ENCODE peak calls at places on chromosomes 3 and 15, in five cellular contexts. V is neuronal stem cell, W is endothelial cell of umbilical vein, T is fibroblast of lung, K is HCT116. Y is an unnamed sample.
A peak's percentile ranks its signal among the peaks of the same experiment; 100 is the strongest.

GRCh38 chr15:27805261-27806220 is 293.6 kb downstream of the OCA2 start:
- DNase-seq in V (no peak), T (no peak), K (no peak), W (no peak), Y (no peak)

GRCh38 chr3:149489060-149489690 is 14.7 kb downstream of the TM4SF4 start:
- DNase-seq in T (no peak), K (peak; percentile 39), W (peak; percentile 80), V (no peak), Y (no peak)

GRCh38 chr3:24407980-24408460 is 86.6 kb downstream of the THRB start:
- DNase-seq in K (no peak), W (no peak), T (no peak), V (no peak), Y (no peak)

GRCh38 chr15:90376789-90377188 is 11.3 kb upstream of the IQGAP1 start:
- DNase-seq in W (peak; percentile 72), K (no peak), T (no peak), V (no peak), Y (no peak)

GRCh38 chr3:51982838-51983577 is at the start of gene ACY1:
- DNase-seq in T (peak; percentile 93), W (peak; percentile 87), V (peak; percentile 87), K (peak; percentile 57), Y (peak; percentile 72)

GRCh38 chr3:84547971-84548970 is 410.5 kb upstream of the CADM2 start:
- DNase-seq in T (peak; percentile 8), W (no peak), V (peak; percentile 31), K (no peak), Y (no peak)

GRCh38 chr3:194240766-194241165 is 104.8 kb downstream of the HES1 start:
- DNase-seq in W (no peak), K (no peak), T (no peak), V (no peak), Y (no peak)

GRCh38 chr3:36496734-36497133 is 116.4 kb downstream of the STAC start:
- DNase-seq in K (no peak), V (no peak), W (no peak), T (peak; percentile 60), Y (peak; percentile 86)

GRCh38 chr3:117322866-117323265 is 613.3 kb downstream of the TUSC7 start:
- DNase-seq in K (no peak), W (peak; percentile 25), V (peak; percentile 6), T (peak; percentile 23), Y (peak; percentile 16)

GRCh38 chr3:160829486-160830009 is 73.5 kb downstream of the PPM1L start:
- DNase-seq in T (no peak), W (no peak), V (no peak), K (no peak), Y (no peak)

GRCh38 chr3:194782767-194783404 is 97.2 kb downstream of the FAM43A start:
- DNase-seq in T (no peak), V (no peak), W (no peak), K (no peak), Y (peak; percentile 75)

GRCh38 chr15:53197426-53197839 is 407.3 kb upstream of the ONECUT1 start:
- DNase-seq in K (peak; percentile 24), V (peak; percentile 81), T (peak; percentile 32), W (peak; percentile 35), Y (peak; percentile 3)

GRCh38 chr3:177182352-177182751 is 14.9 kb downstream of the TBL1XR1 start:
- DNase-seq in V (no peak), W (no peak), T (no peak), K (no peak), Y (no peak)

GRCh38 chr15:72493220-72493619 is 19.1 kb downstream of the ARIH1 start:
- DNase-seq in K (no peak), W (no peak), V (no peak), T (no peak), Y (no peak)
- H3K9ac ChIP-seq in K (no peak overlapping the region), W (no peak overlapping the region), V (no peak overlapping the region), T (no peak overlapping the region), Y (no peak overlapping the region)

DNA sequence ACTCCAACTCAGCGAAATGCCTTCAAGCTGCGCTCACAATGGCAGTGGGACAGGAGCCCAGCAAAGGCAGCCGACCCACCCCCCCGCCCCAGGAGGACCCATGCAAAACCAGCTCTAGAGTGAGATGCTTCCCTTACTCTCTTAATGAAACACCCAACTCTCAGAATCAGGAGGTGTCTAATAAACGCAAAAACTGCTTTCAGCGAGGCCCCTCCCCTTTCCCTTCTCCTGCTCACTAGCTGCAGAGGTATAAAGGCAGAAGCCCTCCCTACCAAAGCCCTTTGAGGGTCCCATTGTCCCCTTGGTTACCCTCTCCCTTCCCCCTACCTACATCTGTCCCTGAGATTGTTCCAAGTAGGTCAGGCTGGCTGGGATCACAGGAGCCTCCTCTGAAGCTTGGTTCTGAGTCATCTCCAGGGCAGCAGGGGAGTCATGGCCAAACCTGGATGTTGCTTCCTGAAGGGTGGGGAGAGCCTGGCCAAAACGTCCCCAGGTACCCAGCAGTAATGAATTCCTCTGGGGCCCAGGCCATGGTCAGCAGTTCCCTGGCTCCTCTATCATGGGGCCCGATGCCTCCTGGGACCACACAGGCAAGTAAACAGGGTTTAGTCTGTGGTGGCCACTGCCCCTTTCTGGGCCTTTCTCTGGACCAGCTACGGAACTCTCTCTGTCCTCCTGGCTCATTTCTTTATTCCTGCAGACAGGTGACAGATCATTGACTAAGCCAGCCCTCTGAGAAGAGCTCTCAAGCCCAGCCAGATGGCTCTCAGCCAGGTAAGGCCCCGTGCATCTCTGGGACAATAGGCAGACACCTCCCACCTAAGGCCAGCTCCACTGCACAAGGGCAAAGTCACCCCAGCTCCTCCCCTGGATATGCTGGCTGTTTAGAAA is 8.6 kb downstream of the KLHL25 start:
- DNase-seq in K (peak; percentile 53), V (no peak), T (no peak), W (peak; percentile 28), Y (peak; percentile 58)
- H2AFZ ChIP-seq in K (no peak overlapping the region), V (no peak overlapping the region), T (no peak overlapping the region), W (no peak overlapping the region), Y (peak overlapping the region; percentile 46)

GRCh38 chr3:195914648-195915473 is 6.5 kb upstream of the TNK2 start:
- DNase-seq in W (peak; percentile 90), K (peak; percentile 98), V (peak; percentile 92), T (peak; percentile 96), Y (peak; percentile 94)
- H3K9ac ChIP-seq in W (no peak overlapping the region), K (peak overlapping the region; percentile 48), V (no peak overlapping the region), T (peak overlapping the region; percentile 23), Y (peak overlapping the region; percentile 68)

DNA sequence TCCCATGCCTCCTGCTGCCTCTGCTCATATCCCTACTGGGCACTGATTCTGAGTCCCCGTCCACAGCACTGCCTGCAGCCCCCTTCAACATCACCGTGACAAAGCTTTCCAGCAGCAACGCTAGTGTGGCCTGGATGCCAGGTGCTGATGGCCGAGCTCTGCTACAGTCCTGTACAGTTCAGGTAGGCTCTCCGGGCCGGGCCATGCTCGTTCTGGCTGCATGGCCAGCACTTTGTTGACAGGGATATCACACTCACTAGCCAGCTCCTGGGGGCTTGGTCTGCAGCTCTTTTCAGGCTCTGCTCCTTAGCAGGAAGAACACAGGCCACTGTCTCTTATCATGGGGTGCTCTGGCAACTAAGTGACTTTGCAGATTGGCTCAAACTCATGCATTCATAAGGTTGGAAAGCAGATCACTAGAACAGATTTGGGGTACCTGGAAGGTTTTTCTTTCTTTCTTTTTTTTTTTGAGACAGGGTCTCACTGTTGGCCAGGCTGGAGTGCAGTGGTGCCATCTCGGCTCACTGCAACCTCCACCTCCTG is 6.0 kb downstream of the TYRO3 start:
- DNase-seq in V (no peak), K (no peak), T (no peak), W (no peak), Y (no peak)
- H2AFZ ChIP-seq in V (peak overlapping the region; percentile 63), K (no peak overlapping the region), T (no peak overlapping the region), W (no peak overlapping the region), Y (no peak overlapping the region)

Y was measured in astrocyte.